ENCODE peak calls at places on chromosomes 2 and 18, in four cellular contexts. E, Q, N and K are unnamed samples.

GRCh38 chr2:216774620-216775019 is 79.3 kb upstream of the IGFBP5 start:
- DNase-seq in N (no peak), E (peak; percentile 40), Q (no peak), K (no peak)

GRCh38 chr2:149767516-149767974 is 180.0 kb upstream of the MMADHC start:
- DNase-seq in N (no peak), E (no peak), Q (no peak), K (no peak)

GRCh38 chr2:16102287-16102975 is 162.1 kb downstream of the MYCN start:
- DNase-seq in N (no peak), Q (no peak), E (no peak), K (no peak)

GRCh38 chr2:100660851-100661584 is 98.2 kb downstream of the PDCL3 start:
- DNase-seq in E (no peak), Q (no peak), N (no peak), K (no peak)

GRCh38 chr2:140654565-140654964 is 1476.3 kb downstream of the LRP1B start:
- DNase-seq in E (no peak), N (no peak), Q (no peak), K (no peak)

GRCh38 chr18:2882201-2882600 is 35.4 kb downstream of the EMILIN2 start:
- DNase-seq in E (no peak), N (no peak), Q (no peak), K (no peak)

GRCh38 chr2:57602738-57603137 is 443.9 kb upstream of the VRK2 start:
- DNase-seq in Q (no peak), N (no peak), E (no peak), K (no peak)

GRCh38 chr2:240974771-240975572 is 23.4 kb upstream of the SNED1 start:
- DNase-seq in E (no peak), Q (no peak), N (no peak), K (no peak)

GRCh38 chr2:212814941-212815340 is 276.3 kb upstream of the ERBB4 start:
- DNase-seq in Q (no peak), E (no peak), N (no peak), K (peak; percentile 76)

GRCh38 chr18:55001625-55002024 is 42.4 kb upstream of the CCDC68 start:
- DNase-seq in N (no peak), Q (no peak), E (no peak), K (no peak)

GRCh38 chr2:211793783-211794182 is 744.8 kb downstream of the ERBB4 start:
- DNase-seq in Q (no peak), E (no peak), N (no peak), K (no peak)